ENCODE peak calls at places on chromosomes 4 and X, in five cellular contexts. One of them, this sample, is unnamed.

GRCh38 chr4:133498149-133498548 is 349.1 kb downstream of the PCDH10 start:
- DNase-seq in WTC11: no peak
- DNase-seq in endothelial cell: no peak
- DNase-seq in stimulated activated naive B cell treated with anti-CD40 and anti-IgM and Interleukin-4, amounts not matched to agents 10 μg/mL and 1 μg/mL and 100 μg/mL, for 72 hours: no peak
- DNase-seq in NCI-H446 treated with DMSO at 0.1 percent for 48 hours: no peak
- DNase-seq in this sample: no peak

GRCh38 chrX:23662187-23662586 is 5.1 kb upstream of the PRDX4 start:
- DNase-seq in WTC11: no peak
- DNase-seq in stimulated activated naive B cell treated with anti-CD40 and anti-IgM and Interleukin-4, amounts not matched to agents 10 μg/mL and 1 μg/mL and 100 μg/mL, for 72 hours: no peak
- DNase-seq in endothelial cell: no peak
- DNase-seq in NCI-H446 treated with DMSO at 0.1 percent for 48 hours: no peak
- DNase-seq in this sample: no peak

GRCh38 chr4:7043521-7044414 is 596 bp downstream of the TADA2B start:
- DNase-seq in NCI-H446 treated with DMSO at 0.1 percent for 48 hours: no peak
- DNase-seq in endothelial cell: peak
- DNase-seq in stimulated activated naive B cell treated with anti-CD40 and anti-IgM and Interleukin-4, amounts not matched to agents 10 μg/mL and 1 μg/mL and 100 μg/mL, for 72 hours: peak
- DNase-seq in WTC11: peak
- DNase-seq in this sample: peak

GRCh38 chr4:37715889-37716402 is 29.8 kb upstream of the RELL1 start:
- DNase-seq in NCI-H446 treated with DMSO at 0.1 percent for 48 hours: no peak
- DNase-seq in WTC11: no peak
- DNase-seq in stimulated activated naive B cell treated with anti-CD40 and anti-IgM and Interleukin-4, amounts not matched to agents 10 μg/mL and 1 μg/mL and 100 μg/mL, for 72 hours: peak
- DNase-seq in endothelial cell: no peak
- DNase-seq in this sample: peak

GRCh38 chr4:7067147-7067522 is 729 bp downstream of the GRPEL1 start:
- DNase-seq in stimulated activated naive B cell treated with anti-CD40 and anti-IgM and Interleukin-4, amounts not matched to agents 10 μg/mL and 1 μg/mL and 100 μg/mL, for 72 hours: peak
- DNase-seq in endothelial cell: no peak
- DNase-seq in WTC11: no peak
- DNase-seq in NCI-H446 treated with DMSO at 0.1 percent for 48 hours: no peak
- DNase-seq in this sample: peak

GRCh38 chr4:33149658-33150057 is 2429.5 kb downstream of the PCDH7 start:
- DNase-seq in stimulated activated naive B cell treated with anti-CD40 and anti-IgM and Interleukin-4, amounts not matched to agents 10 μg/mL and 1 μg/mL and 100 μg/mL, for 72 hours: no peak
- DNase-seq in endothelial cell: no peak
- DNase-seq in NCI-H446 treated with DMSO at 0.1 percent for 48 hours: no peak
- DNase-seq in WTC11: no peak
- DNase-seq in this sample: no peak

GRCh38 chr4:10582059-10582686 is 102.4 kb downstream of the CLNK start:
- DNase-seq in stimulated activated naive B cell treated with anti-CD40 and anti-IgM and Interleukin-4, amounts not matched to agents 10 μg/mL and 1 μg/mL and 100 μg/mL, for 72 hours: no peak
- DNase-seq in WTC11: no peak
- DNase-seq in NCI-H446 treated with DMSO at 0.1 percent for 48 hours: peak
- DNase-seq in endothelial cell: peak
- DNase-seq in this sample: peak

GRCh38 chr4:67106846-67107467 is 438.3 kb downstream of the CENPC start:
- DNase-seq in stimulated activated naive B cell treated with anti-CD40 and anti-IgM and Interleukin-4, amounts not matched to agents 10 μg/mL and 1 μg/mL and 100 μg/mL, for 72 hours: no peak
- DNase-seq in endothelial cell: no peak
- DNase-seq in WTC11: no peak
- DNase-seq in NCI-H446 treated with DMSO at 0.1 percent for 48 hours: peak
- DNase-seq in this sample: no peak

GRCh38 chr4:108068422-108068821 is 78.7 kb downstream of the HADH start:
- DNase-seq in stimulated activated naive B cell treated with anti-CD40 and anti-IgM and Interleukin-4, amounts not matched to agents 10 μg/mL and 1 μg/mL and 100 μg/mL, for 72 hours: no peak
- DNase-seq in endothelial cell: no peak
- DNase-seq in WTC11: no peak
- DNase-seq in NCI-H446 treated with DMSO at 0.1 percent for 48 hours: no peak
- DNase-seq in this sample: no peak

GRCh38 chr4:172666711-172667368 is 501.8 kb upstream of the GALNT7 start:
- DNase-seq in WTC11: peak
- DNase-seq in stimulated activated naive B cell treated with anti-CD40 and anti-IgM and Interleukin-4, amounts not matched to agents 10 μg/mL and 1 μg/mL and 100 μg/mL, for 72 hours: no peak
- DNase-seq in endothelial cell: no peak
- DNase-seq in NCI-H446 treated with DMSO at 0.1 percent for 48 hours: no peak
- DNase-seq in this sample: no peak

GRCh38 chr4:121822796-121823504 is 733 bp downstream of the CCNA2 start:
- DNase-seq in stimulated activated naive B cell treated with anti-CD40 and anti-IgM and Interleukin-4, amounts not matched to agents 10 μg/mL and 1 μg/mL and 100 μg/mL, for 72 hours: no peak
- DNase-seq in WTC11: peak
- DNase-seq in NCI-H446 treated with DMSO at 0.1 percent for 48 hours: no peak
- DNase-seq in endothelial cell: peak
- DNase-seq in this sample: peak

GRCh38 chr4:25160714-25161598 is 707 bp upstream of the SEPSECS start:
- DNase-seq in endothelial cell: no peak
- DNase-seq in stimulated activated naive B cell treated with anti-CD40 and anti-IgM and Interleukin-4, amounts not matched to agents 10 μg/mL and 1 μg/mL and 100 μg/mL, for 72 hours: no peak
- DNase-seq in NCI-H446 treated with DMSO at 0.1 percent for 48 hours: no peak
- DNase-seq in WTC11: no peak
- DNase-seq in this sample: no peak

GRCh38 chrX:37986893-37987292 is 19.5 kb upstream of the SYTL5 start:
- DNase-seq in NCI-H446 treated with DMSO at 0.1 percent for 48 hours: no peak
- DNase-seq in stimulated activated naive B cell treated with anti-CD40 and anti-IgM and Interleukin-4, amounts not matched to agents 10 μg/mL and 1 μg/mL and 100 μg/mL, for 72 hours: no peak
- DNase-seq in WTC11: no peak
- DNase-seq in endothelial cell: no peak
- DNase-seq in this sample: no peak

GRCh38 chrX:43631841-43632240 is 24.3 kb upstream of the MAOA start:
- DNase-seq in stimulated activated naive B cell treated with anti-CD40 and anti-IgM and Interleukin-4, amounts not matched to agents 10 μg/mL and 1 μg/mL and 100 μg/mL, for 72 hours: no peak
- DNase-seq in endothelial cell: no peak
- DNase-seq in WTC11: no peak
- DNase-seq in NCI-H446 treated with DMSO at 0.1 percent for 48 hours: no peak
- DNase-seq in this sample: no peak

GRCh38 chrX:82335772-82336171 is 1133.9 kb downstream of the SH3BGRL start:
- DNase-seq in NCI-H446 treated with DMSO at 0.1 percent for 48 hours: no peak
- DNase-seq in stimulated activated naive B cell treated with anti-CD40 and anti-IgM and Interleukin-4, amounts not matched to agents 10 μg/mL and 1 μg/mL and 100 μg/mL, for 72 hours: no peak
- DNase-seq in endothelial cell: no peak
- DNase-seq in WTC11: no peak
- DNase-seq in this sample: no peak

GRCh38 chr4:94426783-94427182 is 25.0 kb upstream of the PDLIM5 start:
- DNase-seq in WTC11: no peak
- DNase-seq in NCI-H446 treated with DMSO at 0.1 percent for 48 hours: no peak
- DNase-seq in stimulated activated naive B cell treated with anti-CD40 and anti-IgM and Interleukin-4, amounts not matched to agents 10 μg/mL and 1 μg/mL and 100 μg/mL, for 72 hours: no peak
- DNase-seq in endothelial cell: no peak
- DNase-seq in this sample: no peak

GRCh38 chr4:184983660-184984356 is 34.5 kb upstream of the HELT start:
- DNase-seq in endothelial cell: peak
- DNase-seq in NCI-H446 treated with DMSO at 0.1 percent for 48 hours: no peak
- DNase-seq in stimulated activated naive B cell treated with anti-CD40 and anti-IgM and Interleukin-4, amounts not matched to agents 10 μg/mL and 1 μg/mL and 100 μg/mL, for 72 hours: peak
- DNase-seq in WTC11: peak
- DNase-seq in this sample: peak

GRCh38 chr4:6527683-6528595 is 47.0 kb upstream of the MAN2B2 start:
- DNase-seq in WTC11: no peak
- DNase-seq in stimulated activated naive B cell treated with anti-CD40 and anti-IgM and Interleukin-4, amounts not matched to agents 10 μg/mL and 1 μg/mL and 100 μg/mL, for 72 hours: no peak
- DNase-seq in endothelial cell: no peak
- DNase-seq in NCI-H446 treated with DMSO at 0.1 percent for 48 hours: no peak
- DNase-seq in this sample: no peak

GRCh38 chr4:56619160-56619559 is 61.9 kb downstream of the HOPX start:
- DNase-seq in stimulated activated naive B cell treated with anti-CD40 and anti-IgM and Interleukin-4, amounts not matched to agents 10 μg/mL and 1 μg/mL and 100 μg/mL, for 72 hours: no peak
- DNase-seq in endothelial cell: no peak
- DNase-seq in WTC11: no peak
- DNase-seq in NCI-H446 treated with DMSO at 0.1 percent for 48 hours: no peak
- DNase-seq in this sample: peak

GRCh38 chr4:80781436-80781835 is 249.1 kb upstream of the BMP3 start:
- DNase-seq in stimulated activated naive B cell treated with anti-CD40 and anti-IgM and Interleukin-4, amounts not matched to agents 10 μg/mL and 1 μg/mL and 100 μg/mL, for 72 hours: no peak
- DNase-seq in WTC11: no peak
- DNase-seq in NCI-H446 treated with DMSO at 0.1 percent for 48 hours: no peak
- DNase-seq in endothelial cell: no peak
- DNase-seq in this sample: no peak

GRCh38 chrX:46796574-46797191 is 37.8 kb upstream of the SLC9A7 start:
- DNase-seq in NCI-H446 treated with DMSO at 0.1 percent for 48 hours: no peak
- DNase-seq in WTC11: peak
- DNase-seq in stimulated activated naive B cell treated with anti-CD40 and anti-IgM and Interleukin-4, amounts not matched to agents 10 μg/mL and 1 μg/mL and 100 μg/mL, for 72 hours: peak
- DNase-seq in endothelial cell: peak
- DNase-seq in this sample: peak

GRCh38 chr4:39571504-39571903 is 44.3 kb upstream of the UGDH start:
- DNase-seq in endothelial cell: no peak
- DNase-seq in NCI-H446 treated with DMSO at 0.1 percent for 48 hours: no peak
- DNase-seq in stimulated activated naive B cell treated with anti-CD40 and anti-IgM and Interleukin-4, amounts not matched to agents 10 μg/mL and 1 μg/mL and 100 μg/mL, for 72 hours: no peak
- DNase-seq in WTC11: no peak
- DNase-seq in this sample: no peak

GRCh38 chr4:661856-662761 is 12.0 kb downstream of the ATP5ME start:
- DNase-seq in WTC11: no peak
- DNase-seq in NCI-H446 treated with DMSO at 0.1 percent for 48 hours: no peak
- DNase-seq in stimulated activated naive B cell treated with anti-CD40 and anti-IgM and Interleukin-4, amounts not matched to agents 10 μg/mL and 1 μg/mL and 100 μg/mL, for 72 hours: no peak
- DNase-seq in endothelial cell: no peak
- DNase-seq in this sample: no peak

GRCh38 chrX:74774988-74775387 is 150.3 kb downstream of the NEXMIF start:
- DNase-seq in NCI-H446 treated with DMSO at 0.1 percent for 48 hours: no peak
- DNase-seq in WTC11: no peak
- DNase-seq in stimulated activated naive B cell treated with anti-CD40 and anti-IgM and Interleukin-4, amounts not matched to agents 10 μg/mL and 1 μg/mL and 100 μg/mL, for 72 hours: no peak
- DNase-seq in endothelial cell: no peak
- DNase-seq in this sample: no peak

GRCh38 chrX:40083120-40083978 is 14.4 kb downstream of the BCOR start:
- DNase-seq in NCI-H446 treated with DMSO at 0.1 percent for 48 hours: no peak
- DNase-seq in WTC11: no peak
- DNase-seq in endothelial cell: no peak
- DNase-seq in stimulated activated naive B cell treated with anti-CD40 and anti-IgM and Interleukin-4, amounts not matched to agents 10 μg/mL and 1 μg/mL and 100 μg/mL, for 72 hours: peak
- DNase-seq in this sample: peak

GRCh38 chr4:7999695-8000094 is 60.0 kb upstream of the AFAP1 start:
- DNase-seq in WTC11: no peak
- DNase-seq in stimulated activated naive B cell treated with anti-CD40 and anti-IgM and Interleukin-4, amounts not matched to agents 10 μg/mL and 1 μg/mL and 100 μg/mL, for 72 hours: no peak
- DNase-seq in endothelial cell: no peak
- DNase-seq in NCI-H446 treated with DMSO at 0.1 percent for 48 hours: no peak
- DNase-seq in this sample: no peak

GRCh38 chr4:184250795-184251679 is 33.4 kb upstream of the ENPP6 start:
- DNase-seq in NCI-H446 treated with DMSO at 0.1 percent for 48 hours: peak
- DNase-seq in WTC11: no peak
- DNase-seq in endothelial cell: no peak
- DNase-seq in stimulated activated naive B cell treated with anti-CD40 and anti-IgM and Interleukin-4, amounts not matched to agents 10 μg/mL and 1 μg/mL and 100 μg/mL, for 72 hours: no peak
- DNase-seq in this sample: peak

GRCh38 chrX:69090022-69090421 is 75.2 kb downstream of the PJA1 start:
- DNase-seq in WTC11: no peak
- DNase-seq in stimulated activated naive B cell treated with anti-CD40 and anti-IgM and Interleukin-4, amounts not matched to agents 10 μg/mL and 1 μg/mL and 100 μg/mL, for 72 hours: no peak
- DNase-seq in NCI-H446 treated with DMSO at 0.1 percent for 48 hours: no peak
- DNase-seq in endothelial cell: no peak
- DNase-seq in this sample: no peak

GRCh38 chrX:147403075-147403474 is 508.6 kb upstream of the FMR1 start:
- DNase-seq in stimulated activated naive B cell treated with anti-CD40 and anti-IgM and Interleukin-4, amounts not matched to agents 10 μg/mL and 1 μg/mL and 100 μg/mL, for 72 hours: no peak
- DNase-seq in WTC11: no peak
- DNase-seq in endothelial cell: no peak
- DNase-seq in NCI-H446 treated with DMSO at 0.1 percent for 48 hours: no peak
- DNase-seq in this sample: no peak

GRCh38 chr4:74583757-74584156 is 138.8 kb downstream of the AREG start:
- DNase-seq in WTC11: no peak
- DNase-seq in stimulated activated naive B cell treated with anti-CD40 and anti-IgM and Interleukin-4, amounts not matched to agents 10 μg/mL and 1 μg/mL and 100 μg/mL, for 72 hours: no peak
- DNase-seq in endothelial cell: no peak
- DNase-seq in NCI-H446 treated with DMSO at 0.1 percent for 48 hours: no peak
- DNase-seq in this sample: no peak

GRCh38 chr4:145785391-145786008 is 105.6 kb downstream of the C4orf51 start:
- DNase-seq in WTC11: no peak
- DNase-seq in stimulated activated naive B cell treated with anti-CD40 and anti-IgM and Interleukin-4, amounts not matched to agents 10 μg/mL and 1 μg/mL and 100 μg/mL, for 72 hours: no peak
- DNase-seq in endothelial cell: no peak
- DNase-seq in NCI-H446 treated with DMSO at 0.1 percent for 48 hours: peak
- DNase-seq in this sample: no peak

GRCh38 chrX:109732780-109733657 is at the start of gene ACSL4:
- DNase-seq in stimulated activated naive B cell treated with anti-CD40 and anti-IgM and Interleukin-4, amounts not matched to agents 10 μg/mL and 1 μg/mL and 100 μg/mL, for 72 hours: peak
- DNase-seq in NCI-H446 treated with DMSO at 0.1 percent for 48 hours: peak
- DNase-seq in endothelial cell: peak
- DNase-seq in WTC11: peak
- DNase-seq in this sample: peak

GRCh38 chr4:123244233-123244632 is 152.4 kb upstream of the SPRY1 start:
- DNase-seq in NCI-H446 treated with DMSO at 0.1 percent for 48 hours: no peak
- DNase-seq in stimulated activated naive B cell treated with anti-CD40 and anti-IgM and Interleukin-4, amounts not matched to agents 10 μg/mL and 1 μg/mL and 100 μg/mL, for 72 hours: no peak
- DNase-seq in endothelial cell: no peak
- DNase-seq in WTC11: no peak
- DNase-seq in this sample: no peak

GRCh38 chr4:15158410-15159091 is 156.3 kb downstream of the CPEB2 start:
- DNase-seq in endothelial cell: no peak
- DNase-seq in stimulated activated naive B cell treated with anti-CD40 and anti-IgM and Interleukin-4, amounts not matched to agents 10 μg/mL and 1 μg/mL and 100 μg/mL, for 72 hours: no peak
- DNase-seq in WTC11: peak
- DNase-seq in NCI-H446 treated with DMSO at 0.1 percent for 48 hours: no peak
- DNase-seq in this sample: no peak

GRCh38 chr4:169385356-169385755 is 114.6 kb upstream of the SH3RF1 start:
- DNase-seq in NCI-H446 treated with DMSO at 0.1 percent for 48 hours: no peak
- DNase-seq in stimulated activated naive B cell treated with anti-CD40 and anti-IgM and Interleukin-4, amounts not matched to agents 10 μg/mL and 1 μg/mL and 100 μg/mL, for 72 hours: no peak
- DNase-seq in WTC11: no peak
- DNase-seq in endothelial cell: no peak
- DNase-seq in this sample: no peak

GRCh38 chrX:4830880-4831557 is 1117.6 kb upstream of the PRKX start:
- DNase-seq in NCI-H446 treated with DMSO at 0.1 percent for 48 hours: no peak
- DNase-seq in WTC11: no peak
- DNase-seq in stimulated activated naive B cell treated with anti-CD40 and anti-IgM and Interleukin-4, amounts not matched to agents 10 μg/mL and 1 μg/mL and 100 μg/mL, for 72 hours: no peak
- DNase-seq in endothelial cell: no peak
- DNase-seq in this sample: no peak

GRCh38 chrX:103533428-103534216 is 14.3 kb upstream of the RAB40A start:
- DNase-seq in endothelial cell: peak
- DNase-seq in stimulated activated naive B cell treated with anti-CD40 and anti-IgM and Interleukin-4, amounts not matched to agents 10 μg/mL and 1 μg/mL and 100 μg/mL, for 72 hours: peak
- DNase-seq in WTC11: peak
- DNase-seq in NCI-H446 treated with DMSO at 0.1 percent for 48 hours: peak
- DNase-seq in this sample: peak

GRCh38 chrX:80812176-80812575 is 2.5 kb upstream of the BRWD3 start:
- DNase-seq in endothelial cell: peak
- DNase-seq in WTC11: peak
- DNase-seq in stimulated activated naive B cell treated with anti-CD40 and anti-IgM and Interleukin-4, amounts not matched to agents 10 μg/mL and 1 μg/mL and 100 μg/mL, for 72 hours: peak
- DNase-seq in NCI-H446 treated with DMSO at 0.1 percent for 48 hours: no peak
- DNase-seq in this sample: peak